ENCODE peak calls at places on chromosome 13, in four cellular contexts. One of them, this sample, is unnamed.
A peak's percentile ranks its signal among the peaks of the same experiment; 100 is the strongest.

GRCh38 chr13:62483774-62484173 is 1068.1 kb upstream of the PCDH20 start:
- DNase-seq in H1: no peak
- DNase-seq in GM12878: no peak
- DNase-seq in K562: no peak
- DNase-seq in this sample: no peak

GRCh38 chr13:23378009-23378632 is 55.4 kb downstream of the SACS start:
- DNase-seq in GM12878: peak; percentile 68
- DNase-seq in H1: no peak
- DNase-seq in K562: no peak
- DNase-seq in this sample: no peak

GRCh38 chr13:48429036-48429435 is 16.1 kb upstream of the LPAR6 start:
- DNase-seq in GM12878: no peak
- DNase-seq in K562: no peak
- DNase-seq in H1: no peak
- DNase-seq in this sample: no peak

GRCh38 chr13:85798999-85799646 is at the start of gene SLITRK6:
- DNase-seq in H1: no peak
- DNase-seq in K562: no peak
- DNase-seq in GM12878: no peak
- DNase-seq in this sample: peak; percentile 9

GRCh38 chr13:89584058-89584457 is 1763.4 kb upstream of the MIR17HG start:
- DNase-seq in H1: no peak
- DNase-seq in K562: no peak
- DNase-seq in GM12878: no peak
- DNase-seq in this sample: peak; percentile 62

GRCh38 chr13:32246468-32246867 is 68.7 kb downstream of the ZAR1L start:
- DNase-seq in K562: peak; percentile 45
- DNase-seq in GM12878: no peak
- DNase-seq in H1: peak; percentile 80
- DNase-seq in this sample: peak; percentile 48

GRCh38 chr13:58085819-58086218 is 454.3 kb downstream of the PCDH17 start:
- DNase-seq in K562: no peak
- DNase-seq in GM12878: no peak
- DNase-seq in H1: no peak
- DNase-seq in this sample: no peak

GRCh38 chr13:55516610-55517009 is 1624.1 kb upstream of the PRR20A start:
- DNase-seq in GM12878: no peak
- DNase-seq in H1: no peak
- DNase-seq in K562: no peak
- DNase-seq in this sample: no peak

GRCh38 chr13:46753137-46753536 is 43.8 kb downstream of the ESD start:
- DNase-seq in GM12878: no peak
- DNase-seq in K562: no peak
- DNase-seq in H1: no peak
- DNase-seq in this sample: no peak

GRCh38 chr13:102862624-102863210 is 16.9 kb downstream of the ERCC5 start:
- DNase-seq in K562: no peak
- DNase-seq in GM12878: no peak
- DNase-seq in H1: no peak
- DNase-seq in this sample: no peak

GRCh38 chr13:102868366-102868936 is 22.6 kb downstream of the ERCC5 start:
- DNase-seq in H1: no peak
- DNase-seq in GM12878: no peak
- DNase-seq in K562: no peak
- DNase-seq in this sample: no peak

GRCh38 chr13:102863590-102863989 is 17.8 kb downstream of the ERCC5 start:
- DNase-seq in H1: no peak
- DNase-seq in K562: no peak
- DNase-seq in GM12878: no peak
- DNase-seq in this sample: no peak
- TF ChIP-seq NRF1 in H1: no peak
- TF ChIP-seq NRF1 in K562: no peak
- TF ChIP-seq NRF1 in GM12878: no peak
- TF ChIP-seq NRF1 in this sample: no peak

DNA sequence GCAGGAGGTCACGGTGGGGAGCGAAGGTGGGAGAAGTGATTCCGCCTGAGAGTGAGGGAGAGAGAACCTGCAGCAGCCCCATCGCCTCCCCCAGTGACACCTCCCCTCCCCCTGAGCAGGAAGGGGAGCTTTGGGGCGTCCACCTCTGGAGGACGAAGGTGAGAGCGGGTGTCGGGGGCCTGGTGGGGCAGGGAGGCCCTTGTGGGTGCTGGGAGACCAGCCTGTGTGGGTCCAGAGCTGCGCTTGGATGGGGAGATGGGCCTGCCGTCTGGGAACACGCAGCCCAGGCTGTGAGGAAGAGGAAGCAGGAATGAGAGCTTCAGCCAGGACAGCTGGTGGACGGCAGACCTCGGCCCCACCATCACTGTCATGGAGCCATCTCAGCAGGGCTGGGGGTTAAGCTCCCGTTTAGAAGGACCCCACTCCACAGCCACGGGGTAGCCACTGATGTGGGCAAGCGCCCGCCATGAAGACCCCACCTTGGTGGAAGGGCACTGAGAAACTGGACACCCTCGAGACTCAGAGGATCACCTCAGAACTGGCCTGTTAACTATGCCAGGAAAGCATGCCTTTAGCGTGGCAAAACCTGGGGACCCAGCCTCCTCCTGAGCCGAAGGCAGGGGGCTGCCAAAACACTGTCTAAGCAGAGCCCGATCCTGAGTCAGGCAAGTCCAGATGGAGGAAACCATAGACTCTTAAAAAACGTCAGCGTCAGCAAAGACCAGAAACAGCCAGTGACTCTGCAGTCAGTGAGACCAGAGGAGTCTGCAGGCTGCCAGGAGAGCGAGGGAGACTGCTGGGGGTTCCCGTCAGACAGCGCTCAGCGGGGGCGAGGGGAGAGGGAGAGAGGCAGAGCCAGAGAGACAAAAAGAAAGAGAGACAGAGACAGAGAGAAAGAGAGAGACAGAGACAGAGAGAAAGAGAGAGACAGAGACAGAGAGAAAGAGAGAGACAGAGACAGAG is 6.4 kb upstream of the PROZ start:
- DNase-seq in K562: no peak
- DNase-seq in H1: peak; percentile 53
- DNase-seq in GM12878: no peak
- DNase-seq in this sample: no peak
- TF ChIP-seq NRF1 in K562: no peak
- TF ChIP-seq NRF1 in H1: no peak
- TF ChIP-seq NRF1 in GM12878: no peak
- TF ChIP-seq NRF1 in this sample: no peak

GRCh38 chr13:71979616-71980015 is 112.6 kb upstream of the DACH1 start:
- DNase-seq in K562: no peak
- DNase-seq in GM12878: no peak
- DNase-seq in H1: peak; percentile 49
- DNase-seq in this sample: no peak
- TF ChIP-seq NRF1 in K562: no peak
- TF ChIP-seq NRF1 in GM12878: no peak
- TF ChIP-seq NRF1 in H1: no peak
- TF ChIP-seq NRF1 in this sample: no peak

GRCh38 chr13:33286143-33286542 is 588 bp upstream of the STARD13 start:
- DNase-seq in H1: no peak
- DNase-seq in K562: no peak
- DNase-seq in GM12878: no peak
- DNase-seq in this sample: no peak

GRCh38 chr13:33292712-33293111 is 7.2 kb upstream of the STARD13 start:
- DNase-seq in K562: no peak
- DNase-seq in GM12878: no peak
- DNase-seq in H1: no peak
- DNase-seq in this sample: no peak

GRCh38 chr13:33290421-33290965 is 4.9 kb upstream of the STARD13 start:
- DNase-seq in K562: no peak
- DNase-seq in H1: no peak
- DNase-seq in GM12878: no peak
- DNase-seq in this sample: no peak

GRCh38 chr13:33287142-33287882 is 1.8 kb upstream of the STARD13 start:
- DNase-seq in GM12878: no peak
- DNase-seq in H1: no peak
- DNase-seq in K562: no peak
- DNase-seq in this sample: no peak

GRCh38 chr13:33289966-33290365 is 4.4 kb upstream of the STARD13 start:
- DNase-seq in H1: no peak
- DNase-seq in K562: no peak
- DNase-seq in GM12878: no peak
- DNase-seq in this sample: no peak
- TF ChIP-seq NRF1 in H1: no peak
- TF ChIP-seq NRF1 in K562: no peak
- TF ChIP-seq NRF1 in GM12878: no peak
- TF ChIP-seq NRF1 in this sample: no peak

GRCh38 chr13:21137696-21138095 is 38.7 kb downstream of the SKA3 start:
- DNase-seq in H1: no peak
- DNase-seq in K562: no peak
- DNase-seq in GM12878: no peak
- DNase-seq in this sample: no peak
- TF ChIP-seq NRF1 in H1: no peak
- TF ChIP-seq NRF1 in K562: no peak
- TF ChIP-seq NRF1 in GM12878: no peak
- TF ChIP-seq NRF1 in this sample: no peak

GRCh38 chr13:108615241-108615640 is 14.2 kb upstream of the MYO16 start:
- DNase-seq in K562: no peak
- DNase-seq in H1: no peak
- DNase-seq in GM12878: no peak
- DNase-seq in this sample: no peak

GRCh38 chr13:108606424-108606823 is 23.0 kb upstream of the MYO16 start:
- DNase-seq in H1: no peak
- DNase-seq in GM12878: no peak
- DNase-seq in K562: no peak
- DNase-seq in this sample: no peak

GRCh38 chr13:108610517-108610916 is 18.9 kb upstream of the MYO16 start:
- DNase-seq in H1: no peak
- DNase-seq in K562: no peak
- DNase-seq in GM12878: no peak
- DNase-seq in this sample: no peak

GRCh38 chr13:108609353-108609752 is 20.1 kb upstream of the MYO16 start:
- DNase-seq in GM12878: no peak
- DNase-seq in K562: no peak
- DNase-seq in H1: no peak
- DNase-seq in this sample: peak; percentile 33
- TF ChIP-seq NRF1 in GM12878: no peak
- TF ChIP-seq NRF1 in K562: no peak
- TF ChIP-seq NRF1 in H1: no peak
- TF ChIP-seq NRF1 in this sample: no peak

GRCh38 chr13:28585557-28585956 is 73.4 kb upstream of the POMP start:
- DNase-seq in H1: no peak
- DNase-seq in GM12878: no peak
- DNase-seq in K562: no peak
- DNase-seq in this sample: no peak
- TF ChIP-seq NRF1 in H1: no peak
- TF ChIP-seq NRF1 in GM12878: no peak
- TF ChIP-seq NRF1 in K562: no peak
- TF ChIP-seq NRF1 in this sample: no peak

GRCh38 chr13:111093634-111094033 is 21.5 kb upstream of the ARHGEF7 start:
- DNase-seq in H1: no peak
- DNase-seq in GM12878: no peak
- DNase-seq in K562: no peak
- DNase-seq in this sample: no peak
- TF ChIP-seq NRF1 in H1: no peak
- TF ChIP-seq NRF1 in GM12878: no peak
- TF ChIP-seq NRF1 in K562: no peak
- TF ChIP-seq NRF1 in this sample: no peak

This sample was measured in SK-N-SH.